ENCODE peak calls at places on chromosomes 3 and 15, in seven cellular contexts. W is GM23248, Q is GM23338, H is HCT116, P is hepatocyte, L is PC-3, O is OCI-LY7. E is an unnamed sample.

GRCh38 chr15:67892559-67893377 is 52.9 kb upstream of the RNU6-1 start:
- DNase-seq in W (no peak), O (no peak), P (no peak), Q (no peak), H (no peak), L (no peak), E (no peak)

GRCh38 chr3:134624537-134625287 is 26.1 kb downstream of the KY start:
- DNase-seq in P (no peak), W (no peak), Q (no peak), H (no peak), O (no peak), L (no peak), E (no peak)

GRCh38 chr3:46693897-46694235 is 387 bp upstream of the ALS2CL start:
- DNase-seq in Q (peak; percentile 36), L (no peak), P (peak; percentile 55), O (no peak), H (no peak), W (peak; percentile 79), E (no peak)

GRCh38 chr3:45949432-45949831 is 6.2 kb downstream of the CXCR6 start:
- DNase-seq in H (no peak), P (no peak), W (no peak), Q (no peak), O (no peak), L (no peak), E (no peak)

GRCh38 chr15:96052154-96052553 is 278.3 kb upstream of the NR2F2 start:
- DNase-seq in W (no peak), H (no peak), Q (no peak), O (no peak), P (no peak), L (no peak), E (no peak)

GRCh38 chr3:149534671-149535394 is 60.3 kb downstream of the TM4SF4 start:
- DNase-seq in W (peak; percentile 72), L (no peak), H (no peak), Q (no peak), O (no peak), P (no peak), E (no peak)

GRCh38 chr3:6532101-6532500 is 328.8 kb upstream of the GRM7 start:
- DNase-seq in L (no peak), P (no peak), W (no peak), O (no peak), Q (no peak), H (no peak), E (no peak)

GRCh38 chr3:4785551-4785950 is 193.7 kb upstream of the BHLHE40 start:
- DNase-seq in W (no peak), Q (no peak), L (no peak), P (no peak), O (no peak), H (no peak), E (no peak)

GRCh38 chr3:150335631-150336030 is 72.5 kb upstream of the TSC22D2 start:
- DNase-seq in H (no peak), P (no peak), O (no peak), Q (peak; percentile 42), L (no peak), W (no peak), E (no peak)

GRCh38 chr3:57977755-57978715 is 30.2 kb upstream of the FLNB start:
- DNase-seq in O (no peak), Q (no peak), W (peak; percentile 33), P (peak; percentile 65), L (peak; percentile 95), H (peak; percentile 28), E (no peak)

GRCh38 chr3:42431099-42431498 is 20.7 kb upstream of the LYZL4 start:
- DNase-seq in H (no peak), P (no peak), W (no peak), Q (no peak), O (no peak), L (no peak), E (no peak)

GRCh38 chr3:171376125-171376947 is 83.9 kb downstream of the TNIK start:
- DNase-seq in H (no peak), Q (no peak), L (no peak), W (peak; percentile 59), O (no peak), P (no peak), E (no peak)

GRCh38 chr15:33045066-33045810 is 149.3 kb downstream of the FMN1 start:
- DNase-seq in Q (no peak), L (no peak), O (no peak), P (no peak), H (no peak), W (no peak), E (no peak)

GRCh38 chr15:40702077-40702476 is 7.1 kb downstream of the RAD51 start:
- DNase-seq in L (peak; percentile 37), Q (peak; percentile 35), H (no peak), P (no peak), W (peak; percentile 13), O (peak; percentile 15), E (no peak)

GRCh38 chr3:47586746-47587145 is 8.1 kb upstream of the CSPG5 start:
- DNase-seq in L (no peak), W (no peak), O (no peak), Q (no peak), H (no peak), P (no peak), E (no peak)

GRCh38 chr3:17629400-17629799 is 113.0 kb downstream of the TBC1D5 start:
- DNase-seq in P (no peak), Q (no peak), L (no peak), O (no peak), H (no peak), W (peak; percentile 36), E (no peak)

GRCh38 chr3:32374788-32375595 is 16.7 kb upstream of the CMTM7 start:
- DNase-seq in W (peak; percentile 70), Q (peak; percentile 96), L (peak; percentile 92), H (peak; percentile 63), P (peak; percentile 81), O (peak; percentile 82), E (peak; percentile 79)

GRCh38 chr3:71402280-71402679 is 181.2 kb downstream of the FOXP1 start:
- DNase-seq in Q (no peak), P (no peak), O (no peak), L (no peak), W (no peak), H (no peak), E (no peak)

GRCh38 chr3:70849911-70850699 is 537.7 kb upstream of the MDFIC2 start:
- DNase-seq in W (peak; percentile 86), H (peak; percentile 3), L (peak; percentile 98), Q (no peak), O (no peak), P (peak; percentile 50), E (no peak)

GRCh38 chr3:142993958-142994442 is 7.4 kb upstream of the U2SURP start:
- DNase-seq in P (peak; percentile 87), H (peak; percentile 59), W (peak; percentile 79), L (peak; percentile 72), Q (peak; percentile 88), O (peak; percentile 84), E (peak; percentile 80)

GRCh38 chr15:45157974-45158373 is 28.2 kb downstream of the DUOX1 start:
- DNase-seq in O (no peak), P (peak; percentile 57), H (no peak), W (peak; percentile 97), L (peak; percentile 74), Q (peak; percentile 34), E (peak; percentile 52)

GRCh38 chr3:139307601-139308146 is 36.1 kb upstream of the MRPS22 start:
- DNase-seq in H (no peak), Q (no peak), L (no peak), O (no peak), P (no peak), W (no peak), E (no peak)

GRCh38 chr3:159929181-159929893 is 59.3 kb upstream of the IL12A start:
- DNase-seq in Q (peak; percentile 7), O (no peak), P (peak; percentile 39), H (no peak), L (peak; percentile 81), W (peak; percentile 81), E (no peak)

GRCh38 chr15:42914728-42915497 is 5.7 kb downstream of the TTBK2 start:
- DNase-seq in O (no peak), L (no peak), Q (no peak), P (no peak), W (no peak), H (no peak), E (no peak)

GRCh38 chr3:189710620-189711388 is 79.6 kb downstream of the TP63 start:
- DNase-seq in L (peak; percentile 95), O (no peak), H (no peak), P (peak; percentile 61), W (peak; percentile 97), Q (peak; percentile 43), E (no peak)

DNA sequence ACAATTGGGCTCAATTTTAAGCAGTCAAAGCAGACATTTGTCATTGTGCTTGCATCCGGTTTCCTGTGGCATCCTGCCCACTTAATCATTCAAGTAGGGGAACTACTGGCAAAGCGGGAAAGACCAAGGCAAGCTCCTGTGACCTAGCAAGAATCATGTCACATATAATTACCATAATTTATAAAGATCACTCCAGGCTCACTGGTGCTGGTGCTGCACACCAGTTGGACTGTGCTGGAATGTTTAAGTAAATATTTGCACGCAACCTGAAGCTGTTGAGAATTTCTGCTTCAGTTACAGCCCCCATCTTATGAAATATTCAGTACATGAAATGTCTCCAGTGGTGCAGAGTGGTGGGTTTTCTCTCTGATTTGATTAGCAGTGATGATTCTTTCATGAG is 621.4 kb upstream of the EPHA6 start:
- DNase-seq in Q (no peak), L (peak; percentile 38), P (no peak), O (no peak), H (no peak), W (no peak), E (no peak)
- TF ChIP-seq EZH2phosphoT487 in Q (no peak), L (no peak), P (no peak), O (no peak), H (no peak), W (no peak), E (no peak)

GRCh38 chr3:172617976-172618375 is 92.9 kb downstream of the NCEH1 start:
- DNase-seq in H (no peak), P (no peak), O (no peak), W (no peak), Q (no peak), L (no peak), E (no peak)
- TF ChIP-seq EZH2phosphoT487 in H (no peak), P (no peak), O (no peak), W (no peak), Q (no peak), L (no peak), E (no peak)

GRCh38 chr3:62414786-62415185 is 41.4 kb upstream of the FEZF2 start:
- DNase-seq in H (no peak), P (no peak), O (no peak), Q (peak; percentile 71), L (no peak), W (no peak), E (peak; percentile 86)
- TF ChIP-seq EZH2phosphoT487 in H (no peak), P (no peak), O (no peak), Q (no peak), L (no peak), W (no peak), E (no peak)

GRCh38 chr15:74816624-74817369 is 4.2 kb downstream of the LMAN1L start:
- DNase-seq in O (no peak), P (no peak), W (no peak), L (no peak), Q (peak; percentile 26), H (no peak), E (no peak)

GRCh38 chr15:74812533-74812932 is at the start of gene LMAN1L:
- DNase-seq in W (no peak), O (no peak), Q (no peak), H (no peak), P (no peak), L (no peak), E (no peak)

GRCh38 chr15:74817370-74817737 is 4.7 kb downstream of the LMAN1L start:
- DNase-seq in L (peak; percentile 75), O (no peak), Q (no peak), P (peak; percentile 48), H (no peak), W (peak; percentile 60), E (peak; percentile 33)

GRCh38 chr15:74815961-74816360 is 3.3 kb downstream of the LMAN1L start:
- DNase-seq in P (no peak), O (no peak), W (no peak), L (no peak), Q (no peak), H (no peak), E (no peak)

GRCh38 chr15:74815121-74815933 is 2.7 kb downstream of the LMAN1L start:
- DNase-seq in H (no peak), W (no peak), Q (no peak), O (no peak), L (peak; percentile 59), P (no peak), E (no peak)
- TF ChIP-seq EZH2phosphoT487 in H (no peak), W (no peak), Q (no peak), O (no peak), L (no peak), P (no peak), E (no peak)

E was measured in neural progenitor cell.